ENCODE peak calls at places on chromosomes 7 and 10, in five cellular contexts. P is thyroid gland, Z is GM23338, K is T-helper 2 cell, E is NCI-H1105. U is an unnamed sample.

GRCh38 chr10:125827133-125827532 is 3.8 kb downstream of the BCCIP start:
- DNase-seq in P (no peak), Z (no peak), K (no peak), E (no peak), U (no peak)

GRCh38 chr7:47950714-47951113 is 2.4 kb upstream of the PKD1L1 start:
- DNase-seq in P (no peak), Z (peak), K (no peak), E (no peak), U (no peak)

GRCh38 chr7:42628021-42628420 is 283.8 kb downstream of the C7orf25 start:
- DNase-seq in P (no peak), Z (no peak), K (no peak), E (no peak), U (no peak)

GRCh38 chr7:44384586-44385383 is 59.4 kb upstream of the CAMK2B start:
- DNase-seq in P (peak), Z (no peak), K (no peak), E (no peak), U (no peak)

GRCh38 chr10:48343871-48344598 is 37.6 kb downstream of the MAPK8 start:
- DNase-seq in P (no peak), Z (no peak), K (no peak), E (no peak), U (no peak)

GRCh38 chr7:129848436-129848835 is 104.3 kb downstream of the UBE2H start:
- DNase-seq in P (no peak), Z (no peak), K (no peak), E (no peak), U (no peak)

GRCh38 chr10:21526184-21526951 is 886 bp upstream of the SKIDA1 start:
- DNase-seq in P (peak), Z (peak), K (peak), E (peak), U (no peak)

GRCh38 chr7:38107486-38107893 is 70.6 kb upstream of the STARD3NL start:
- DNase-seq in P (peak), Z (peak), K (peak), E (peak), U (no peak)

GRCh38 chr10:121284952-121285351 is 313.3 kb downstream of the FGFR2 start:
- DNase-seq in P (peak), Z (no peak), K (no peak), E (peak), U (no peak)

GRCh38 chr7:98598846-98599615 is 18.1 kb upstream of the NPTX2 start:
- DNase-seq in P (no peak), Z (no peak), K (no peak), E (no peak), U (no peak)

GRCh38 chr7:98556288-98556687 is 60.8 kb upstream of the NPTX2 start:
- DNase-seq in P (no peak), Z (no peak), K (no peak), E (peak), U (no peak)

GRCh38 chr10:70561051-70561450 is 41.5 kb downstream of the PRF1 start:
- DNase-seq in P (no peak), Z (no peak), K (no peak), E (no peak), U (no peak)

GRCh38 chr7:44284216-44284615 is 41.2 kb downstream of the CAMK2B start:
- DNase-seq in P (no peak), Z (no peak), K (peak), E (no peak), U (no peak)

GRCh38 chr10:50625663-50626062 is 1.9 kb upstream of the SGMS1 start:
- DNase-seq in P (no peak), Z (peak), K (no peak), E (no peak), U (no peak)

GRCh38 chr7:99191869-99192596 is 15.9 kb downstream of the KPNA7 start:
- DNase-seq in P (no peak), Z (no peak), K (no peak), E (no peak), U (no peak)

GRCh38 chr10:126126023-126126422 is 229.7 kb downstream of the FANK1 start:
- DNase-seq in P (no peak), Z (no peak), K (no peak), E (no peak), U (no peak)

GRCh38 chr10:110011679-110012078 is 3.9 kb downstream of the ADD3 start:
- DNase-seq in P (no peak), Z (no peak), K (no peak), E (peak), U (no peak)

GRCh38 chr7:2819161-2819953 is 24.8 kb downstream of the GNA12 start:
- DNase-seq in P (no peak), Z (no peak), K (no peak), E (no peak), U (no peak)

GRCh38 chr7:21944616-21945373 is 904 bp downstream of the CDCA7L start:
- DNase-seq in P (peak), Z (peak), K (no peak), E (peak), U (no peak)

GRCh38 chr10:23075672-23076071 is 19.7 kb upstream of the MSRB2 start:
- DNase-seq in P (no peak), Z (no peak), K (no peak), E (no peak), U (no peak)

GRCh38 chr10:42782446-42783180 is at the start of gene BMS1:
- DNase-seq in P (peak), Z (peak), K (peak), E (peak), U (peak)

GRCh38 chr7:131013716-131014115 is 279.7 kb upstream of the KLF14 start:
- DNase-seq in P (peak), Z (no peak), K (no peak), E (no peak), U (no peak)